ENCODE peak calls at places on chromosomes 2 and 18, in seven cellular contexts. K is WTC11, Q is A549, V is K562, S is HCT116, G is NB4, W is SK-N-SH. B is an unnamed sample.
A peak's percentile ranks its signal among the peaks of the same experiment; 100 is the strongest.

GRCh38 chr2:10329880-10330699 is 27.4 kb downstream of the HPCAL1 start:
- DNase-seq in K (no peak), Q (peak; percentile 65), V (no peak), S (no peak), G (no peak), W (no peak), B (peak; percentile 83)

GRCh38 chr2:112994648-112995047 is 10.6 kb upstream of the IL36A start:
- DNase-seq in K (no peak), Q (no peak), V (no peak), S (no peak), G (no peak), W (no peak), B (no peak)

GRCh38 chr2:130911996-130912395 is 75.3 kb downstream of the ARHGEF4 start:
- DNase-seq in K (no peak), Q (no peak), V (no peak), S (no peak), G (no peak), W (no peak), B (no peak)

GRCh38 chr2:71505770-71506140 is 52.4 kb downstream of the DYSF start:
- DNase-seq in K (no peak), Q (no peak), V (no peak), S (no peak), G (no peak), W (no peak), B (no peak)

GRCh38 chr2:107584577-107584976 is 242.1 kb upstream of the RGPD4 start:
- DNase-seq in K (no peak), Q (no peak), V (no peak), S (no peak), G (no peak), W (no peak), B (no peak)

GRCh38 chr18:6920099-6920955 is 190.8 kb downstream of the ARHGAP28 start:
- DNase-seq in K (peak; percentile 78), Q (peak; percentile 13), V (peak; percentile 44), S (no peak), G (peak; percentile 53), W (peak; percentile 67), B (peak; percentile 64)

GRCh38 chr2:67169417-67170140 is 227.6 kb upstream of the ETAA1 start:
- DNase-seq in K (no peak), Q (no peak), V (no peak), S (no peak), G (no peak), W (no peak), B (no peak)

GRCh38 chr2:38444247-38444646 is 67.2 kb upstream of the ATL2 start:
- DNase-seq in K (peak; percentile 49), Q (no peak), V (no peak), S (peak; percentile 51), G (no peak), W (no peak), B (no peak)

GRCh38 chr2:128449226-128450061 is 130.8 kb upstream of the HS6ST1 start:
- DNase-seq in K (no peak), Q (no peak), V (no peak), S (no peak), G (no peak), W (peak; percentile 81), B (no peak)

GRCh38 chr2:58240938-58241755 is at the start of gene FANCL:
- DNase-seq in K (peak; percentile 95), Q (peak; percentile 92), V (peak; percentile 89), S (peak; percentile 83), G (peak; percentile 93), W (peak; percentile 94), B (peak; percentile 87)

GRCh38 chr2:16151651-16152050 is 211.3 kb downstream of the MYCN start:
- DNase-seq in K (no peak), Q (no peak), V (no peak), S (no peak), G (no peak), W (no peak), B (no peak)

GRCh38 chr18:50644807-50645206 is 84.9 kb downstream of the MAPK4 start:
- DNase-seq in K (peak; percentile 60), Q (peak; percentile 11), V (peak; percentile 12), S (peak; percentile 23), G (peak; percentile 11), W (peak; percentile 27), B (no peak)

DNA sequence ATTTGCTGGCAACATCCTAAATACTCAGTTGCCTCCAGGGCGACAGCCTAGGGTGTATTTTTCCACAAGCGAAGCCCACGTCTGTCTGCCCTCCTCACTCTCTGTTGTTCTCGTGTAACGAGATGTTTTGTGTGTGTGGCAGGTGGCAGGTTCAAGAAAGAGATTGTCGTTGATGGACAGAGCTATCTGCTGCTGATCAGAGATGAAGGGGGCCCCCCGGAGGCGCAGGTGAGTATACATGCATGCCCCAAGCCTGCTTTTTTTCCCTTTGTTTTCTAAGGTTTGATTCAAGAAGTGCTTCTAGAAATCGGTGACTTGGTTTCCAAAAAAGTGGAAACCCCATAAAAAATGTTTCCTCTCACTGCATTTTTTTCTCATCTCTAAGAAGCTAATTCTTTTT is 247.0 kb downstream of the AGAP1 start:
- DNase-seq in K (peak; percentile 67), Q (peak; percentile 13), V (peak; percentile 26), S (no peak), G (peak; percentile 48), W (peak; percentile 61), B (no peak)
- TF ChIP-seq MAX in K (no peak), Q (no peak), V (no peak), S (no peak), G (no peak), W (no peak), B (no peak)

DNA sequence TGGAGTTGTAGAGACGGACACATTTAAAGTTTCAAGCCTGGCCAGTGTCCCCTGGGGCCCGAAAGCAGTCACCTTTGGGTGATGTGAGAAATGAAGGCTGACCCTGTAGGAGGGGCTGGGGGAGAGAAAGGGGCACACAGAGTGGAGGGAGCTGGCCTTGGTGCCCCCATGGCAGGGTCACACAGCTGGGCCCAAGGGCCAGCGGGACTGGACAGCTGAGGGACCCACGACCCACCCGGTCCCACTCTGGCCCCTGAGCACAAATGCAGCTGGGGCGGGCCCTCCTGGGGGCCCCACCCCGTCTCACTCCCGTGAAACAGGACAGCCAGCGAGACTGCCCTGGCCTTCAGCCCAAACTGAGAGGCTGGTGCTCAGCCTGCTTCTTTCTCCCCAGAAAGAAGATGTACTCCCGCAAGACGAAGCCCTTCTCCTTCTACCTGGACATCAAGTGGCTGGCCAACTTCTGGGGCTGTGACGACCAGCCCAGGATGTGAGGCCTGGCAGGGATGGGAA is 6.1 kb downstream of the AGXT start:
- DNase-seq in K (no peak), Q (no peak), V (no peak), S (no peak), G (no peak), W (no peak), B (no peak)
- TF ChIP-seq MAX in K (no peak), Q (no peak), V (no peak), S (no peak), G (no peak), W (no peak), B (no peak)

GRCh38 chr2:95357717-95358280 is 44.7 kb upstream of the FAHD2A start:
- DNase-seq in K (no peak), Q (no peak), V (no peak), S (no peak), G (no peak), W (no peak), B (no peak)
- TF ChIP-seq MAX in K (no peak), Q (no peak), V (no peak), S (no peak), G (no peak), W (no peak), B (no peak)

DNA sequence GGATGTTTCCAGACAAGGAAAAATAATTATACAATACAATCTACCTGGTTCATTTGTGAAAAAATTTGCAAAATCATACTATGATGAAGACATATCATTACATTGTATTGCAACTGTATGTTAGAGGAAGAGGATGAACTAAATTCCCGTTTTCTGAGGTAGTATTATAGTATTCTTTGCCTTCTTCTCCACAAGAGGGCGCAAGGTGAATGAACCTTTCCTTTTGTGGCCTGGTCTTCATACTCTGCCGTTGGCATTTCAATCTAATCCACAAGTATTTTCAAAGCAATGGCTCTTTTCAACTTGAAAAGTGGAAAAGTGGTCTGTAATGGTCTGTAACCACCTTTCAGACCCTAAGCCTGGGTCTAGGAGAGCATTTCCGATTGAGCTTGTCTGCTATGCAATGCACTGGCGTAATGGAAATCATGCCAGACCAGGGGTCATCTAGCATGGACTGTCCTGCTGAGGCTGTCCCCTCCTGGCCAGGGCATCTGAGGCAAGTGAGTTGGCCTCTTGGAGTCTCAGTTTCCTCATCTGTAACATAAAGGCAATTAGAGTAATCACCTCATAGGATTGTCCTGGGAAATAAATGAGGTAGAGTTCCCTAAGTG is 30.8 kb upstream of the ZNF396 start:
- DNase-seq in K (no peak), Q (peak; percentile 21), V (peak; percentile 65), S (peak; percentile 63), G (peak; percentile 74), W (peak; percentile 62), B (peak; percentile 80)
- TF ChIP-seq MAX in K (no peak), Q (no peak), V (no peak), S (no peak), G (no peak), W (no peak), B (no peak)

GRCh38 chr2:20676353-20677215 is 9.6 kb downstream of the GDF7 start:
- DNase-seq in K (no peak), Q (no peak), V (no peak), S (no peak), G (no peak), W (no peak), B (no peak)
- TF ChIP-seq MAX in K (no peak), Q (no peak), V (no peak), S (no peak), G (no peak), W (no peak), B (no peak)

DNA sequence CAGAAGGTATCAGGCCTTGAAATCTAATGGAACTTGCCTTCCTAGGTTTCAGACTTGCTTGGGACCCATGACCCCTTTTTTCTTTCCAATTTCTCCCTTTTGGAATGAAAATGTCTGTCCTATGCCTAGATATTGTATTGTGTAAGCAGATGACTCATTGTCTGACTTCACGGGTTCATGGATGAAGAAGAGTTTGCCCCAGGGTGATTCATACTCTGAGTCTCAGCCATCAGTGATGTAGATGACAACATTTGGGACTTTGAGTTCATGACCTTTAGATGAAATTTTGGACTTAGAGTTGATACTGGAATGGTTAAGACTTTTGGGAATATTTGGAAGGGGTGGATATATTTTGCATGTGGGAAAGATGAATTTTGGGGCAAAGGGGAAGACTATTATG is 11.2 kb upstream of the SCYGR5 start:
- DNase-seq in K (no peak), Q (peak; percentile 96), V (no peak), S (peak; percentile 19), G (peak; percentile 63), W (no peak), B (peak; percentile 44)
- TF ChIP-seq MAX in K (no peak), Q (peak; percentile 63), V (no peak), S (no peak), G (no peak), W (no peak), B (no peak)

DNA sequence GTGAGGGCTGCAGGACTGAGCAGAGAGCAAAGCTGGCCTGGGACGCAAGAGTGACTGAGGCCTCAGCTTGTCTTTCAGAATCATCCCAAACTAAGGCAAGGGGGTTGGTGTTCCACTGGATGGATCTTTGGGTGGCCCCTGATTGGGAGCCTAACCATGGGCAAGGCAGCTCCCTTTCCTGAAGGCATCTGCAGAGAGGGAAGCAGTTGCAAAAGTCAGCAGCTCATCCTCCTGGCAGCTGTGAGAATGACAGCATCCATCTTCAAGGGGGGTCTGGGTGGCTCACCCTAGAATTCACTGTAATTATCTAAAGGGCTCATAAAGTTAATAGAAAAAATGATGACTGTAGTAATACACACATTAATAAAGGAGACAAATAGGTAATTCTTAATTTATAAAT is 46.5 kb upstream of the RAB31 start:
- DNase-seq in K (no peak), Q (no peak), V (no peak), S (no peak), G (peak; percentile 15), W (peak; percentile 23), B (no peak)
- TF ChIP-seq MAX in K (no peak), Q (no peak), V (no peak), S (no peak), G (no peak), W (no peak), B (no peak)